ENCODE peak calls at places on chromosome 10, in eight cellular contexts. One of them, this sample, is unnamed.
A peak's percentile ranks its signal among the peaks of the same experiment; 100 is the strongest.

GRCh38 chr10:115030483-115031200 is 62.5 kb upstream of the ATRNL1 start:
- DNase-seq in esophagus muscularis mucosa: peak; percentile 72
- DNase-seq in transverse colon: no peak
- DNase-seq in mesenchymal stem cell: no peak
- DNase-seq in mucosa of descending colon: no peak
- DNase-seq in ELR: no peak
- DNase-seq in amniotic stem cell: no peak
- DNase-seq in AG08395: no peak
- DNase-seq in this sample: no peak

GRCh38 chr10:132401396-132402168 is 4.6 kb downstream of the PWWP2B start:
- DNase-seq in esophagus muscularis mucosa: no peak
- DNase-seq in transverse colon: peak; percentile 89
- DNase-seq in mesenchymal stem cell: no peak
- DNase-seq in mucosa of descending colon: peak; percentile 93
- DNase-seq in ELR: no peak
- DNase-seq in amniotic stem cell: no peak
- DNase-seq in AG08395: no peak
- DNase-seq in this sample: no peak

GRCh38 chr10:111034598-111035310 is 42.1 kb upstream of the ADRA2A start:
- DNase-seq in esophagus muscularis mucosa: no peak
- DNase-seq in transverse colon: no peak
- DNase-seq in mesenchymal stem cell: peak; percentile 6
- DNase-seq in mucosa of descending colon: no peak
- DNase-seq in ELR: peak; percentile 57
- DNase-seq in amniotic stem cell: no peak
- DNase-seq in AG08395: peak; percentile 29
- DNase-seq in this sample: no peak

GRCh38 chr10:52486840-52487611 is 172.9 kb downstream of the DKK1 start:
- DNase-seq in esophagus muscularis mucosa: no peak
- DNase-seq in transverse colon: no peak
- DNase-seq in mesenchymal stem cell: peak; percentile 64
- DNase-seq in mucosa of descending colon: no peak
- DNase-seq in ELR: peak; percentile 96
- DNase-seq in amniotic stem cell: peak; percentile 58
- DNase-seq in AG08395: peak; percentile 82
- DNase-seq in this sample: no peak

GRCh38 chr10:29409241-29410051 is 120.6 kb downstream of the LYZL1 start:
- DNase-seq in esophagus muscularis mucosa: no peak
- DNase-seq in transverse colon: peak; percentile 80
- DNase-seq in mesenchymal stem cell: no peak
- DNase-seq in mucosa of descending colon: peak; percentile 83
- DNase-seq in ELR: peak; percentile 75
- DNase-seq in amniotic stem cell: peak; percentile 32
- DNase-seq in AG08395: peak; percentile 88
- DNase-seq in this sample: no peak

GRCh38 chr10:93806882-93807281 is 49.1 kb downstream of the LGI1 start:
- DNase-seq in esophagus muscularis mucosa: no peak
- DNase-seq in transverse colon: no peak
- DNase-seq in mesenchymal stem cell: no peak
- DNase-seq in mucosa of descending colon: no peak
- DNase-seq in ELR: no peak
- DNase-seq in amniotic stem cell: no peak
- DNase-seq in AG08395: no peak
- DNase-seq in this sample: no peak

GRCh38 chr10:69901623-69902505 is 100.2 kb downstream of the COL13A1 start:
- DNase-seq in esophagus muscularis mucosa: no peak
- DNase-seq in transverse colon: peak; percentile 66
- DNase-seq in mesenchymal stem cell: peak; percentile 62
- DNase-seq in mucosa of descending colon: no peak
- DNase-seq in ELR: peak; percentile 66
- DNase-seq in amniotic stem cell: no peak
- DNase-seq in AG08395: peak; percentile 91
- DNase-seq in this sample: no peak

GRCh38 chr10:26721561-26721960 is 24.1 kb downstream of the PDSS1 start:
- DNase-seq in esophagus muscularis mucosa: no peak
- DNase-seq in transverse colon: no peak
- DNase-seq in mesenchymal stem cell: no peak
- DNase-seq in mucosa of descending colon: no peak
- DNase-seq in ELR: no peak
- DNase-seq in amniotic stem cell: no peak
- DNase-seq in AG08395: no peak
- DNase-seq in this sample: no peak

GRCh38 chr10:70461397-70462348 is 16.9 kb upstream of the PALD1 start:
- DNase-seq in esophagus muscularis mucosa: no peak
- DNase-seq in transverse colon: peak; percentile 62
- DNase-seq in mesenchymal stem cell: peak; percentile 60
- DNase-seq in mucosa of descending colon: no peak
- DNase-seq in ELR: peak; percentile 73
- DNase-seq in amniotic stem cell: peak; percentile 24
- DNase-seq in AG08395: peak; percentile 79
- DNase-seq in this sample: no peak

GRCh38 chr10:17025444-17026295 is 103.9 kb downstream of the CUBN start:
- DNase-seq in esophagus muscularis mucosa: peak; percentile 91
- DNase-seq in transverse colon: peak; percentile 26
- DNase-seq in mesenchymal stem cell: peak; percentile 99
- DNase-seq in mucosa of descending colon: no peak
- DNase-seq in ELR: peak; percentile 99
- DNase-seq in amniotic stem cell: peak; percentile 95
- DNase-seq in AG08395: peak; percentile 89
- DNase-seq in this sample: no peak

GRCh38 chr10:13441476-13441875 is 87.3 kb downstream of the BEND7 start:
- DNase-seq in esophagus muscularis mucosa: no peak
- DNase-seq in transverse colon: no peak
- DNase-seq in mesenchymal stem cell: no peak
- DNase-seq in mucosa of descending colon: no peak
- DNase-seq in ELR: no peak
- DNase-seq in amniotic stem cell: no peak
- DNase-seq in AG08395: no peak
- DNase-seq in this sample: no peak

GRCh38 chr10:22854935-22855421 is 72.9 kb upstream of the ARMC3 start:
- DNase-seq in esophagus muscularis mucosa: no peak
- DNase-seq in transverse colon: no peak
- DNase-seq in mesenchymal stem cell: peak; percentile 84
- DNase-seq in mucosa of descending colon: no peak
- DNase-seq in ELR: no peak
- DNase-seq in amniotic stem cell: no peak
- DNase-seq in AG08395: no peak
- DNase-seq in this sample: no peak

GRCh38 chr10:69685802-69686585 is 55.9 kb downstream of the FAM241B start:
- DNase-seq in esophagus muscularis mucosa: no peak
- DNase-seq in transverse colon: no peak
- DNase-seq in mesenchymal stem cell: no peak
- DNase-seq in mucosa of descending colon: peak; percentile 66
- DNase-seq in ELR: no peak
- DNase-seq in amniotic stem cell: no peak
- DNase-seq in AG08395: no peak
- DNase-seq in this sample: no peak

GRCh38 chr10:62640386-62640785 is 164.1 kb upstream of the ADO start:
- DNase-seq in esophagus muscularis mucosa: no peak
- DNase-seq in transverse colon: no peak
- DNase-seq in mesenchymal stem cell: no peak
- DNase-seq in mucosa of descending colon: no peak
- DNase-seq in ELR: peak; percentile 36
- DNase-seq in amniotic stem cell: no peak
- DNase-seq in AG08395: no peak
- DNase-seq in this sample: no peak

GRCh38 chr10:89352039-89352597 is 24.3 kb downstream of the IFIT3 start:
- DNase-seq in esophagus muscularis mucosa: no peak
- DNase-seq in transverse colon: peak; percentile 40
- DNase-seq in mesenchymal stem cell: peak; percentile 97
- DNase-seq in mucosa of descending colon: no peak
- DNase-seq in ELR: peak; percentile 99
- DNase-seq in amniotic stem cell: peak; percentile 96
- DNase-seq in AG08395: peak; percentile 84
- DNase-seq in this sample: no peak

GRCh38 chr10:98436704-98437103 is 10.0 kb downstream of the HPS1 start:
- DNase-seq in esophagus muscularis mucosa: peak; percentile 26
- DNase-seq in transverse colon: no peak
- DNase-seq in mesenchymal stem cell: no peak
- DNase-seq in mucosa of descending colon: no peak
- DNase-seq in ELR: no peak
- DNase-seq in amniotic stem cell: no peak
- DNase-seq in AG08395: no peak
- DNase-seq in this sample: no peak

This sample was measured in type B pancreatic cell.